ENCODE peak calls at places on chromosomes 13 and 19, in five cellular contexts. I is small intestine, A is AG08395, S is astrocyte of the spinal cord, X is iris pigment epithelial cell. Y is an unnamed sample.

GRCh38 chr13:47288546-47288945 is 391.7 kb upstream of the HTR2A start:
- DNase-seq in I (no peak), A (no peak), S (peak), X (no peak), Y (no peak)

GRCh38 chr19:13339869-13340268 is 166.4 kb downstream of the CACNA1A start:
- DNase-seq in I (no peak), A (no peak), S (no peak), X (no peak), Y (no peak)

GRCh38 chr13:113837554-113838355 is 26.1 kb downstream of the GAS6 start:
- DNase-seq in I (peak), A (peak), S (peak), X (peak), Y (peak)

GRCh38 chr13:45024847-45025246 is 35.5 kb downstream of the GPALPP1 start:
- DNase-seq in I (no peak), A (no peak), S (no peak), X (no peak), Y (no peak)

GRCh38 chr19:12937243-12938053 is 961 bp upstream of the CALR start:
- DNase-seq in I (no peak), A (no peak), S (no peak), X (no peak), Y (peak)

GRCh38 chr19:12126707-12127106 is 13.4 kb downstream of the ZNF20 start:
- DNase-seq in I (peak), A (peak), S (no peak), X (peak), Y (no peak)

GRCh38 chr19:29815231-29815630 is 3.4 kb downstream of the CCNE1 start:
- DNase-seq in I (no peak), A (no peak), S (no peak), X (no peak), Y (no peak)

GRCh38 chr13:40968416-40969000 is 50.6 kb downstream of the ELF1 start:
- DNase-seq in I (no peak), A (no peak), S (no peak), X (no peak), Y (no peak)

GRCh38 chr13:111153279-111153976 is 38.3 kb downstream of the ARHGEF7 start:
- DNase-seq in I (peak), A (peak), S (peak), X (peak), Y (peak)

GRCh38 chr19:20503536-20503935 is 62.0 kb downstream of the ZNF737 start:
- DNase-seq in I (no peak), A (no peak), S (peak), X (peak), Y (no peak)

GRCh38 chr19:17468302-17469091 is 1.8 kb upstream of the SLC27A1 start:
- DNase-seq in I (no peak), A (peak), S (no peak), X (no peak), Y (no peak)

GRCh38 chr19:58544591-58545285 is 874 bp downstream of the TRIM28 start:
- DNase-seq in I (peak), A (peak), S (peak), X (peak), Y (peak)

GRCh38 chr13:59906413-59907027 is 257.2 kb downstream of the DIAPH3 start:
- DNase-seq in I (peak), A (peak), S (peak), X (peak), Y (peak)

GRCh38 chr19:20660473-20660872 is 898 bp downstream of the ZNF626 start:
- DNase-seq in I (no peak), A (peak), S (no peak), X (no peak), Y (peak)

GRCh38 chr13:66780814-66781213 is 449.3 kb downstream of the PCDH9 start:
- DNase-seq in I (no peak), A (no peak), S (peak), X (peak), Y (no peak)

GRCh38 chr13:71677114-71677513 is 189.9 kb downstream of the DACH1 start:
- DNase-seq in I (no peak), A (no peak), S (no peak), X (no peak), Y (no peak)

GRCh38 chr13:44972956-44973581 is 16.2 kb downstream of the NUFIP1 start:
- DNase-seq in I (peak), A (peak), S (peak), X (peak), Y (peak)

GRCh38 chr19:772730-773436 is 22.0 kb downstream of the MISP start:
- DNase-seq in I (no peak), A (no peak), S (no peak), X (no peak), Y (no peak)

GRCh38 chr19:57820599-57820998 is 5.9 kb upstream of the ZNF552 start:
- DNase-seq in I (no peak), A (no peak), S (no peak), X (no peak), Y (no peak)

GRCh38 chr13:93621051-93621450 is 394.4 kb downstream of the GPC6 start:
- DNase-seq in I (no peak), A (no peak), S (no peak), X (no peak), Y (no peak)

GRCh38 chr19:19276851-19277250 is 3.8 kb upstream of the TM6SF2 start:
- DNase-seq in I (no peak), A (no peak), S (no peak), X (no peak), Y (no peak)

GRCh38 chr19:52945652-52946321 is 16.9 kb downstream of the ZNF816 start:
- DNase-seq in I (no peak), A (no peak), S (no peak), X (no peak), Y (no peak)

GRCh38 chr13:35489050-35489449 is 12.6 kb upstream of the MAB21L1 start:
- DNase-seq in I (no peak), A (no peak), S (no peak), X (no peak), Y (no peak)

GRCh38 chr19:23203841-23204344 is 46.3 kb downstream of the ZNF724 start:
- DNase-seq in I (no peak), A (no peak), S (no peak), X (peak), Y (no peak)

GRCh38 chr13:108662528-108662927 is 33.1 kb downstream of the MYO16 start:
- DNase-seq in I (no peak), A (no peak), S (no peak), X (no peak), Y (no peak)

GRCh38 chr19:48992571-48993174 is 436 bp downstream of the GYS1 start:
- DNase-seq in I (no peak), A (no peak), S (no peak), X (no peak), Y (peak)

GRCh38 chr19:50008532-50008931 is 16.6 kb downstream of the VRK3 start:
- DNase-seq in I (no peak), A (no peak), S (no peak), X (no peak), Y (no peak)

GRCh38 chr19:16585808-16586476 is 13.7 kb upstream of the SLC35E1 start:
- DNase-seq in I (no peak), A (no peak), S (no peak), X (no peak), Y (peak)

GRCh38 chr13:48210178-48210577 is 22.8 kb upstream of the ITM2B start:
- DNase-seq in I (no peak), A (peak), S (peak), X (peak), Y (peak)

GRCh38 chr13:108087813-108088212 is 127.5 kb downstream of the LIG4 start:
- DNase-seq in I (no peak), A (no peak), S (no peak), X (no peak), Y (no peak)

GRCh38 chr19:12646551-12646950 is 20.0 kb downstream of the MAN2B1 start:
- DNase-seq in I (no peak), A (no peak), S (no peak), X (no peak), Y (no peak)

GRCh38 chr13:70814684-70815083 is 706.4 kb upstream of the KLHL1 start:
- DNase-seq in I (no peak), A (no peak), S (no peak), X (no peak), Y (no peak)